ENCODE peak calls at places on chromosomes 11 and 22, in seven cellular contexts. D is GM12878, V is stomach, T is K562, Y is spleen, X is transverse colon, L is SK-N-SH. M is an unnamed sample.

GRCh38 chr11:118226294-118226693 is 1.5 kb upstream of the JAML start:
- DNase-seq in D (no peak), V (no peak), T (peak; percentile 34), Y (no peak), X (no peak), L (no peak), M (no peak)

GRCh38 chr11:113935858-113936257 is 31.3 kb downstream of the HTR3B start:
- DNase-seq in D (no peak), V (no peak), T (no peak), Y (no peak), X (no peak), L (no peak), M (no peak)

GRCh38 chr11:11983427-11983826 is 25.0 kb downstream of the DKK3 start:
- DNase-seq in D (no peak), V (peak; percentile 16), T (no peak), Y (no peak), X (no peak), L (no peak), M (no peak)

GRCh38 chr22:47397673-47398072 is 635.2 kb downstream of the TBC1D22A start:
- DNase-seq in D (no peak), V (no peak), T (no peak), Y (peak; percentile 59), X (no peak), L (no peak), M (peak; percentile 50)

GRCh38 chr22:44648821-44649566 is 53.0 kb upstream of the PRR5 start:
- DNase-seq in D (no peak), V (no peak), T (no peak), Y (peak; percentile 64), X (peak; percentile 31), L (peak; percentile 19), M (peak; percentile 74)

GRCh38 chr11:95706974-95707387 is 82.6 kb downstream of the FAM76B start:
- DNase-seq in D (no peak), V (no peak), T (peak; percentile 79), Y (no peak), X (no peak), L (no peak), M (no peak)

GRCh38 chr11:1028616-1029015 is 7.9 kb downstream of the MUC6 start:
- DNase-seq in D (no peak), V (no peak), T (no peak), Y (no peak), X (no peak), L (no peak), M (no peak)

GRCh38 chr11:27363576-27364115 is 631 bp upstream of the CCDC34 start:
- DNase-seq in D (no peak), V (no peak), T (no peak), Y (no peak), X (no peak), L (no peak), M (no peak)

GRCh38 chr11:110081462-110082233 is 11.5 kb upstream of the ZC3H12C start:
- DNase-seq in D (no peak), V (no peak), T (no peak), Y (no peak), X (no peak), L (no peak), M (no peak)

GRCh38 chr11:61332266-61332822 is 561 bp downstream of the DDB1 start:
- DNase-seq in D (no peak), V (no peak), T (peak; percentile 41), Y (no peak), X (no peak), L (peak; percentile 51), M (no peak)

GRCh38 chr11:20103281-20103680 is 57.0 kb downstream of the DBX1 start:
- DNase-seq in D (no peak), V (no peak), T (no peak), Y (no peak), X (no peak), L (no peak), M (no peak)

GRCh38 chr11:15901046-15901445 is 455.3 kb downstream of the SOX6 start:
- DNase-seq in D (no peak), V (no peak), T (no peak), Y (no peak), X (no peak), L (no peak), M (peak; percentile 64)

GRCh38 chr11:4654635-4655335 is 11.0 kb downstream of the OR51E1 start:
- DNase-seq in D (no peak), V (no peak), T (no peak), Y (no peak), X (no peak), L (no peak), M (no peak)

GRCh38 chr11:83970061-83970671 is 684.0 kb upstream of the CCDC90B start:
- DNase-seq in D (peak; percentile 63), V (no peak), T (no peak), Y (no peak), X (no peak), L (no peak), M (no peak)

GRCh38 chr11:70477607-70478006 is 79.3 kb downstream of the CTTN start:
- DNase-seq in D (no peak), V (no peak), T (no peak), Y (no peak), X (no peak), L (peak; percentile 79), M (no peak)

GRCh38 chr11:123587044-123587443 is 67.4 kb downstream of the SCN3B start:
- DNase-seq in D (no peak), V (no peak), T (no peak), Y (no peak), X (no peak), L (no peak), M (no peak)

GRCh38 chr22:47474895-47475294 is 712.4 kb downstream of the TBC1D22A start:
- DNase-seq in D (no peak), V (no peak), T (no peak), Y (no peak), X (no peak), L (no peak), M (no peak)

GRCh38 chr11:27234043-27234668 is 128.9 kb downstream of the CCDC34 start:
- DNase-seq in D (peak; percentile 91), V (no peak), T (peak; percentile 33), Y (peak; percentile 73), X (peak; percentile 56), L (no peak), M (no peak)

GRCh38 chr11:100684101-100685065 is 2.7 kb upstream of the ARHGAP42 start:
- DNase-seq in D (no peak), V (no peak), T (no peak), Y (no peak), X (no peak), L (no peak), M (no peak)

GRCh38 chr11:7251487-7251835 is 243 bp upstream of the SYT9 start:
- DNase-seq in D (no peak), V (no peak), T (no peak), Y (no peak), X (no peak), L (no peak), M (no peak)

GRCh38 chr22:30235687-30236170 is 10.8 kb downstream of the LIF start:
- DNase-seq in D (no peak), V (no peak), T (no peak), Y (no peak), X (no peak), L (no peak), M (peak; percentile 75)

GRCh38 chr11:28674432-28675076 is 566.4 kb downstream of the METTL15 start:
- DNase-seq in D (no peak), V (no peak), T (peak; percentile 1), Y (no peak), X (no peak), L (peak; percentile 28), M (no peak)
- TF ChIP-seq POLR2AphosphoS5 in D (no peak), V (no peak), T (no peak), Y (no peak), X (no peak), L (no peak), M (no peak)

DNA sequence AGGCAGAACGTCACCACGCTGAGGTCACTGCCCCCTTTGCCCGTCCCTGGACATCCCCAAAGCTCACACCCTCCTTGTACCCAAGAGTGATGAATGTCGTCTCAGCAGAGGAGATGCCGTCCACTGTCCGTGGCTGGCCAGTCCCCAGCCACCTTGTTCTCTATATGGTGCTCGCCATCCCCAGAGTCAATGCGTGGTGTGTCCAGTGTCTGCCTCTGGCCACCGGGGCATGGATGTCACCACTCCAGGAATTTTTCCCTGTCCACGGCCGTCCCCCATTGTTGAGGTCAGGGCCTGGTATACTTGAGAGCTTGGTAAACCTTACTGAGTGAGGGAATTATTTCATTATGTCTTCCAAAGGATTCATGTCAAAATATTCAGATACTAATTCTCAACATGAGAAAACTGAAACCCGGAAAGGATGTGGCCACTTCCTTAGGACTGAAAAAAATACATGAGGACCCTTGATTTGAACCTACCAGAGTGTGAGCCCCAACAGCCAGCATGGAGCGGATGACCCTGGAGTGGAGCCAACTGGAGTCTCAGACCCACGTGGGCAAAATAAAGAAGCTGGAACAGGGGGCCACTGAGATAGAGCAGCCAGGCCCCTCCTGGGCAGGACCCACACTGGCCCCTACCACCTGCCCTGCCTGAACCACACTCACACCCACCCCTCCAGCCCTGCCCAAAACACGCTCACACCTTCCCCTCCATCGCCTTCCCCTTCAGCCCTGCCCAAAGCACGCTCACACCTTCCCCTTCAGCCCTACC is 376.4 kb downstream of the BRD1 start:
- DNase-seq in D (no peak), V (no peak), T (no peak), Y (no peak), X (no peak), L (no peak), M (no peak)
- H3K9me3 ChIP-seq in D (no peaks in the 10 kb centered on the region), V (no peaks in the 10 kb centered on the region), T (no peaks in the 10 kb centered on the region), Y (no peaks in the 10 kb centered on the region), X (no peaks in the 10 kb centered on the region), L (no peaks in the 10 kb centered on the region), M (no peaks in the 10 kb centered on the region)

DNA sequence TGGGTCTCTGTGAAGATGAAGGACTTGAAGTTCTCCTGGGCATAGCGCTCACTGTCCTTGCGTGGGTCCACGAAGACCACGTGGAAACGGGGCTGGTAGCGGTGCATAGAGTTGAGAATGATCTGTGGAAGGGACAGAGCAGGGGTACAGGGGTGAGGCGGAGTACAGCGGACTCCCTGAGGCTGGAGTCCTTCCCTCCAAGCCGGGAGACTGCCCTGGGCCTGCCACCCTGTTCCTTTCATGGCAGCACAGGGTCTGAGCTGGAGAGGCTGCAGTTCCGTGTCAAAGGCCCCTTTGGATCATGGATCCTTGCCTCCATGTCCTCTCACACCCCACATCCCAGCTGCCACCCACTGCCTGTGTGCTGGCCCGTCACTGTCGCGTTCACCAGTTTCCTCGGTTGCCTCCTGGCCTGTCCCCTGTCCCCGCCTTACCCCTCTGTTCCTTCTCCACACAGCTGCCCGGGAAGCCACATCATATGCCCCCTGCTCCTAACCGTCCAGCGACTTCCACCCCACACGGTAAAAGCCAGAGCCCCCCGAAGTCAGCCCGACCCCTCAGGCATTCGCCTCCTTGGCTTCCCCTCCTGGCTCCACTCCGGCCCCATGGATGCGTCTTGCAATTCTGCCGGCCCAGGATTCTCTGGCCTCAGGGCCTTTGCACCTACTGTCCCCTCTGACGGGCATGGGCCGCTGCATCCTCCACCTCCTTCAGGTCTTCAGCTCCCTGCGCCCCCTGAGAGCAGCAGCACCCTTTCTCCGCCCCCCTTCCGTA is 3.4 kb upstream of the NUDT8 start:
- DNase-seq in D (no peak), V (no peak), T (no peak), Y (no peak), X (no peak), L (no peak), M (no peak)
- TF ChIP-seq POLR2AphosphoS5 in D (no peak), V (no peak), T (no peak), Y (no peak), X (no peak), L (no peak), M (no peak)

DNA sequence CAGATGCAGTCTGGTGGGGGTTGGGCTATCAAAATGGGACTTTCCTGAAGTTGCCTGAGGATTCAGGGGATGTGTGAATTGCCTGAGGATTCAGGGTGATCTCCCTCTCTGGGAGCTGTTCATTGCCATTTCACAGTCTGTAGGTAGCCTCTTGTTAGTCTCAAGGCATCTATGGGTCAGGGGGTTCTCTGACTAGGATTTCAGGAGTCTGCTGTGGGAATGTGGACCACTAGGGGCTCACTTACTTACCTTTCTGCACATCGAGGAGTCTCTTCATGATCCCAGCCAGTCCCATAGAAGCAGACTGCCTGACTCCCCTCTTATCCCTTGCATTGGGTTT is 54.0 kb downstream of the KCNQ1OT1 start:
- DNase-seq in D (no peak), V (no peak), T (no peak), Y (no peak), X (no peak), L (no peak), M (no peak)
- H3K9me3 ChIP-seq in D (peaks cover 4% of the 10 kb centered on the region), V (peaks cover 20% of the 10 kb centered on the region), T (peaks cover 22% of the 10 kb centered on the region), Y (peaks cover 100% of the 10 kb centered on the region), X (peaks cover 94% of the 10 kb centered on the region), L (peaks cover 49% of the 10 kb centered on the region), M (peaks cover 66% of the 10 kb centered on the region)

M was measured in upper lobe of left lung.